ENCODE peak calls at places on chromosomes 1 and 21, in seven cellular contexts. One of them, this sample, is unnamed.

GRCh38 chr1:209534496-209535250 is 48.8 kb upstream of the CAMK1G start:
- DNase-seq in pancreas: no peak
- DNase-seq in heart left ventricle: no peak
- DNase-seq in fibroblast of mammary gland: no peak
- DNase-seq in mammary epithelial cell: no peak
- DNase-seq in spleen: no peak
- DNase-seq in HFF-Myc: no peak
- DNase-seq in this sample: no peak

GRCh38 chr1:67713071-67713806 is 28.2 kb downstream of the GADD45A start:
- DNase-seq in spleen: no peak
- DNase-seq in mammary epithelial cell: peak; percentile 85
- DNase-seq in HFF-Myc: peak; percentile 96
- DNase-seq in pancreas: peak; percentile 49
- DNase-seq in fibroblast of mammary gland: peak; percentile 93
- DNase-seq in heart left ventricle: no peak
- DNase-seq in this sample: peak; percentile 85

GRCh38 chr1:42312576-42313212 is 22.3 kb downstream of the FOXJ3 start:
- DNase-seq in spleen: no peak
- DNase-seq in HFF-Myc: no peak
- DNase-seq in fibroblast of mammary gland: no peak
- DNase-seq in pancreas: no peak
- DNase-seq in heart left ventricle: no peak
- DNase-seq in mammary epithelial cell: peak; percentile 43
- DNase-seq in this sample: no peak

GRCh38 chr1:147245586-147246021 is 3.1 kb downstream of the CHD1L start:
- DNase-seq in pancreas: no peak
- DNase-seq in spleen: no peak
- DNase-seq in HFF-Myc: no peak
- DNase-seq in fibroblast of mammary gland: peak; percentile 50
- DNase-seq in mammary epithelial cell: no peak
- DNase-seq in heart left ventricle: no peak
- DNase-seq in this sample: no peak

GRCh38 chr21:38596264-38597042 is 98.2 kb upstream of the ERG start:
- DNase-seq in pancreas: no peak
- DNase-seq in HFF-Myc: no peak
- DNase-seq in heart left ventricle: no peak
- DNase-seq in spleen: no peak
- DNase-seq in fibroblast of mammary gland: no peak
- DNase-seq in mammary epithelial cell: peak; percentile 43
- DNase-seq in this sample: no peak

GRCh38 chr1:8789314-8790214 is 27.9 kb downstream of the RERE start:
- DNase-seq in spleen: no peak
- DNase-seq in heart left ventricle: no peak
- DNase-seq in mammary epithelial cell: peak; percentile 63
- DNase-seq in pancreas: no peak
- DNase-seq in fibroblast of mammary gland: no peak
- DNase-seq in HFF-Myc: no peak
- DNase-seq in this sample: no peak

GRCh38 chr1:58975888-58976287 is 192.0 kb upstream of the JUN start:
- DNase-seq in fibroblast of mammary gland: no peak
- DNase-seq in pancreas: no peak
- DNase-seq in spleen: no peak
- DNase-seq in HFF-Myc: no peak
- DNase-seq in mammary epithelial cell: peak; percentile 78
- DNase-seq in heart left ventricle: no peak
- DNase-seq in this sample: no peak

GRCh38 chr1:244231572-244232315 is 180.7 kb downstream of the ZBTB18 start:
- DNase-seq in mammary epithelial cell: peak; percentile 21
- DNase-seq in fibroblast of mammary gland: peak; percentile 21
- DNase-seq in pancreas: peak; percentile 70
- DNase-seq in HFF-Myc: no peak
- DNase-seq in spleen: no peak
- DNase-seq in heart left ventricle: no peak
- DNase-seq in this sample: peak; percentile 22

GRCh38 chr1:62386351-62387121 is 50.3 kb upstream of the USP1 start:
- DNase-seq in mammary epithelial cell: no peak
- DNase-seq in fibroblast of mammary gland: peak; percentile 10
- DNase-seq in heart left ventricle: no peak
- DNase-seq in spleen: no peak
- DNase-seq in pancreas: no peak
- DNase-seq in HFF-Myc: no peak
- DNase-seq in this sample: peak; percentile 93

GRCh38 chr1:12127206-12127810 is 39.5 kb upstream of the TNFRSF1B start:
- DNase-seq in mammary epithelial cell: no peak
- DNase-seq in pancreas: no peak
- DNase-seq in HFF-Myc: no peak
- DNase-seq in spleen: no peak
- DNase-seq in fibroblast of mammary gland: no peak
- DNase-seq in heart left ventricle: no peak
- DNase-seq in this sample: no peak

GRCh38 chr1:109823543-109824348 is 60.0 kb upstream of the EPS8L3 start:
- DNase-seq in spleen: peak; percentile 79
- DNase-seq in fibroblast of mammary gland: peak; percentile 78
- DNase-seq in HFF-Myc: no peak
- DNase-seq in pancreas: no peak
- DNase-seq in heart left ventricle: no peak
- DNase-seq in mammary epithelial cell: peak; percentile 21
- DNase-seq in this sample: peak; percentile 66

GRCh38 chr1:178278135-178278534 is 184.2 kb downstream of the RASAL2 start:
- DNase-seq in spleen: no peak
- DNase-seq in fibroblast of mammary gland: no peak
- DNase-seq in HFF-Myc: no peak
- DNase-seq in pancreas: no peak
- DNase-seq in heart left ventricle: no peak
- DNase-seq in mammary epithelial cell: peak; percentile 79
- DNase-seq in this sample: peak; percentile 34

GRCh38 chr1:91876040-91876470 is 9.9 kb downstream of the TGFBR3 start:
- DNase-seq in spleen: no peak
- DNase-seq in pancreas: no peak
- DNase-seq in HFF-Myc: no peak
- DNase-seq in heart left ventricle: no peak
- DNase-seq in mammary epithelial cell: no peak
- DNase-seq in fibroblast of mammary gland: no peak
- DNase-seq in this sample: no peak

GRCh38 chr1:97334454-97334853 is 586.4 kb downstream of the DPYD start:
- DNase-seq in pancreas: no peak
- DNase-seq in mammary epithelial cell: peak; percentile 19
- DNase-seq in spleen: no peak
- DNase-seq in heart left ventricle: no peak
- DNase-seq in HFF-Myc: peak; percentile 11
- DNase-seq in fibroblast of mammary gland: peak; percentile 78
- DNase-seq in this sample: peak; percentile 81

GRCh38 chr1:41322835-41323234 is 38.4 kb upstream of the FOXO6 start:
- DNase-seq in spleen: no peak
- DNase-seq in HFF-Myc: no peak
- DNase-seq in heart left ventricle: peak; percentile 41
- DNase-seq in fibroblast of mammary gland: peak; percentile 7
- DNase-seq in mammary epithelial cell: peak; percentile 45
- DNase-seq in pancreas: no peak
- DNase-seq in this sample: no peak

GRCh38 chr1:20373764-20374163 is 83.1 kb downstream of the VWA5B1 start:
- DNase-seq in heart left ventricle: no peak
- DNase-seq in pancreas: no peak
- DNase-seq in HFF-Myc: no peak
- DNase-seq in fibroblast of mammary gland: no peak
- DNase-seq in mammary epithelial cell: no peak
- DNase-seq in spleen: no peak
- DNase-seq in this sample: no peak

GRCh38 chr1:65764052-65764451 is 28.6 kb upstream of the PDE4B start:
- DNase-seq in pancreas: no peak
- DNase-seq in HFF-Myc: no peak
- DNase-seq in spleen: no peak
- DNase-seq in mammary epithelial cell: no peak
- DNase-seq in fibroblast of mammary gland: no peak
- DNase-seq in heart left ventricle: no peak
- DNase-seq in this sample: no peak

GRCh38 chr1:205480349-205481278 is 23.9 kb upstream of the CDK18 start:
- DNase-seq in HFF-Myc: no peak
- DNase-seq in mammary epithelial cell: no peak
- DNase-seq in spleen: no peak
- DNase-seq in pancreas: no peak
- DNase-seq in heart left ventricle: no peak
- DNase-seq in fibroblast of mammary gland: no peak
- DNase-seq in this sample: no peak

GRCh38 chr1:165444897-165445370 is at the start of gene RXRG:
- DNase-seq in HFF-Myc: no peak
- DNase-seq in mammary epithelial cell: peak; percentile 1
- DNase-seq in spleen: no peak
- DNase-seq in heart left ventricle: peak; percentile 30
- DNase-seq in pancreas: peak; percentile 25
- DNase-seq in fibroblast of mammary gland: peak; percentile 6
- DNase-seq in this sample: peak; percentile 7

GRCh38 chr21:42406201-42406601 is 2.5 kb downstream of the UBASH3A start:
- DNase-seq in HFF-Myc: no peak
- DNase-seq in fibroblast of mammary gland: no peak
- DNase-seq in pancreas: no peak
- DNase-seq in heart left ventricle: no peak
- DNase-seq in mammary epithelial cell: no peak
- DNase-seq in spleen: peak; percentile 72
- DNase-seq in this sample: no peak

GRCh38 chr21:42405064-42406059 is 1.7 kb downstream of the UBASH3A start:
- DNase-seq in HFF-Myc: no peak
- DNase-seq in mammary epithelial cell: no peak
- DNase-seq in pancreas: no peak
- DNase-seq in heart left ventricle: no peak
- DNase-seq in fibroblast of mammary gland: no peak
- DNase-seq in spleen: peak; percentile 43
- DNase-seq in this sample: no peak

GRCh38 chr21:42403611-42404231 is at the start of gene UBASH3A:
- DNase-seq in spleen: peak; percentile 82
- DNase-seq in fibroblast of mammary gland: no peak
- DNase-seq in HFF-Myc: no peak
- DNase-seq in mammary epithelial cell: no peak
- DNase-seq in pancreas: no peak
- DNase-seq in heart left ventricle: no peak
- DNase-seq in this sample: no peak

GRCh38 chr21:42406846-42407245 is 3.1 kb downstream of the UBASH3A start:
- DNase-seq in mammary epithelial cell: no peak
- DNase-seq in spleen: no peak
- DNase-seq in pancreas: no peak
- DNase-seq in heart left ventricle: no peak
- DNase-seq in fibroblast of mammary gland: no peak
- DNase-seq in HFF-Myc: no peak
- DNase-seq in this sample: no peak

GRCh38 chr21:42404534-42404933 is 832 bp downstream of the UBASH3A start:
- DNase-seq in mammary epithelial cell: no peak
- DNase-seq in fibroblast of mammary gland: no peak
- DNase-seq in heart left ventricle: no peak
- DNase-seq in spleen: peak; percentile 61
- DNase-seq in HFF-Myc: no peak
- DNase-seq in pancreas: no peak
- DNase-seq in this sample: no peak
- H3K4me3 ChIP-seq in mammary epithelial cell: no peak overlapping the region
- H3K4me3 ChIP-seq in fibroblast of mammary gland: no peak overlapping the region
- H3K4me3 ChIP-seq in heart left ventricle: no peak overlapping the region
- H3K4me3 ChIP-seq in spleen: peak overlapping the region; percentile 36
- H3K4me3 ChIP-seq in HFF-Myc: no peak overlapping the region
- H3K4me3 ChIP-seq in pancreas: no peak overlapping the region
- H3K4me3 ChIP-seq in this sample: no peak overlapping the region

DNA sequence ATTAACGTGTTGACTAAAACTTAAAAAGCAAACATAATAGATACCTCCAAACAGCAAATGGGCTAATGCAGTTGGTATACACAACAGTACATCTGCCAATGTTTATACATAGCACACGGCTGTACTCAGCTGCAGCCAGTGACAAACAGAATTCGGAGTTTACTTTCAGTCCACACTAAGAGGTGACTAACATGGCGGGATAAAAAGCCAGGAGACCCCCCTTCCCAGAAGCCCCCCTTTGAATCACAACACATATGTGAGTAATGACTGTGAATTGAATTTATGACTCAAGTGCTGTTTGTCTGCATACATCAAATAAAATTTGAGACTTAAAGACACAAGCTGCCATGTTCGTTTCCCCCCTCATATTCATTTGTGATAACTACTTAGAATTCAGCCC is 113.2 kb downstream of the RUNX1 start:
- DNase-seq in HFF-Myc: no peak
- DNase-seq in pancreas: no peak
- DNase-seq in heart left ventricle: no peak
- DNase-seq in mammary epithelial cell: no peak
- DNase-seq in spleen: no peak
- DNase-seq in fibroblast of mammary gland: peak; percentile 26
- DNase-seq in this sample: no peak
- H3K4me3 ChIP-seq in HFF-Myc: no peak overlapping the region
- H3K4me3 ChIP-seq in pancreas: no peak overlapping the region
- H3K4me3 ChIP-seq in heart left ventricle: no peak overlapping the region
- H3K4me3 ChIP-seq in mammary epithelial cell: no peak overlapping the region
- H3K4me3 ChIP-seq in spleen: no peak overlapping the region
- H3K4me3 ChIP-seq in fibroblast of mammary gland: no peak overlapping the region
- H3K4me3 ChIP-seq in this sample: no peak overlapping the region

GRCh38 chr1:219773110-219773509 is 155.2 kb downstream of the SLC30A10 start:
- DNase-seq in pancreas: no peak
- DNase-seq in spleen: no peak
- DNase-seq in HFF-Myc: no peak
- DNase-seq in mammary epithelial cell: no peak
- DNase-seq in fibroblast of mammary gland: no peak
- DNase-seq in heart left ventricle: no peak
- DNase-seq in this sample: no peak

GRCh38 chr1:219774386-219774785 is 154.0 kb downstream of the SLC30A10 start:
- DNase-seq in HFF-Myc: no peak
- DNase-seq in fibroblast of mammary gland: peak; percentile 61
- DNase-seq in heart left ventricle: no peak
- DNase-seq in spleen: no peak
- DNase-seq in mammary epithelial cell: no peak
- DNase-seq in pancreas: no peak
- DNase-seq in this sample: no peak

GRCh38 chr1:219772265-219773036 is 155.9 kb downstream of the SLC30A10 start:
- DNase-seq in fibroblast of mammary gland: no peak
- DNase-seq in mammary epithelial cell: no peak
- DNase-seq in heart left ventricle: no peak
- DNase-seq in HFF-Myc: no peak
- DNase-seq in pancreas: no peak
- DNase-seq in spleen: no peak
- DNase-seq in this sample: no peak

GRCh38 chr1:219773775-219774174 is 154.6 kb downstream of the SLC30A10 start:
- DNase-seq in HFF-Myc: no peak
- DNase-seq in mammary epithelial cell: no peak
- DNase-seq in heart left ventricle: no peak
- DNase-seq in fibroblast of mammary gland: no peak
- DNase-seq in pancreas: no peak
- DNase-seq in spleen: no peak
- DNase-seq in this sample: no peak

DNA sequence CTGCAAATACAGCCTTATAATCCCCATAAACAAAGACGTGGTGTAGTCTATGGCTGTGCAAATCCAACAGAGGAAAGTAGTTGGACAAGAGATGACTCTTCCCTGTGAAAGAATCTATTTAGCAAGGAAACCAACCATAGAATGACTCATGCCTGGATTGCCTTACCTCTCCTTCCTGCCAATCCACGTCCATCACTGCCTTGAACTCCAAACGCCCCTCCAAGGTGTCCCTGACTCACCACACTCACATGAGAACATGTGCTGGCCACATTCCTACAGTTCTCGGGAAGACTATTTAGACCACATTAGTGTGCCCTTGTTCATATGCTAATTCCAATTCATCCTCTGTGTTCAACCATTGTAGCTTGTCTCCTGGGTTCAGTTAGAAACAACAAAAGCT is 157.3 kb downstream of the SLC30A10 start:
- DNase-seq in pancreas: no peak
- DNase-seq in mammary epithelial cell: peak; percentile 95
- DNase-seq in fibroblast of mammary gland: peak; percentile 99
- DNase-seq in spleen: no peak
- DNase-seq in heart left ventricle: no peak
- DNase-seq in HFF-Myc: peak; percentile 98
- DNase-seq in this sample: peak; percentile 95
- H3K4me3 ChIP-seq in pancreas: no peak overlapping the region
- H3K4me3 ChIP-seq in mammary epithelial cell: no peak overlapping the region
- H3K4me3 ChIP-seq in fibroblast of mammary gland: no peak overlapping the region
- H3K4me3 ChIP-seq in spleen: no peak overlapping the region
- H3K4me3 ChIP-seq in heart left ventricle: no peak overlapping the region
- H3K4me3 ChIP-seq in HFF-Myc: no peak overlapping the region
- H3K4me3 ChIP-seq in this sample: no peak overlapping the region

GRCh38 chr21:35222021-35222420 is 172.9 kb upstream of the RUNX1 start:
- DNase-seq in fibroblast of mammary gland: no peak
- DNase-seq in spleen: no peak
- DNase-seq in heart left ventricle: no peak
- DNase-seq in mammary epithelial cell: no peak
- DNase-seq in pancreas: no peak
- DNase-seq in HFF-Myc: no peak
- DNase-seq in this sample: no peak
- H3K4me3 ChIP-seq in fibroblast of mammary gland: no peak overlapping the region
- H3K4me3 ChIP-seq in spleen: no peak overlapping the region
- H3K4me3 ChIP-seq in heart left ventricle: no peak overlapping the region
- H3K4me3 ChIP-seq in mammary epithelial cell: no peak overlapping the region
- H3K4me3 ChIP-seq in pancreas: no peak overlapping the region
- H3K4me3 ChIP-seq in HFF-Myc: no peak overlapping the region
- H3K4me3 ChIP-seq in this sample: no peak overlapping the region

This sample was measured in fibroblast of the aortic adventitia.